ENCODE peak calls at places on chromosome 18, in eight cellular contexts. F is epithelial cell of prostate, U is A549, B is NCI-H1417, Z is putamen, X is T-helper 1 cell, I is NCI-H446, C is GM12865. P is an unnamed sample.

GRCh38 chr18:36633961-36634412 is 194.8 kb downstream of the TPGS2 start:
- DNase-seq in B (peak), X (no peak), U (no peak), C (peak), F (no peak), I (no peak), Z (no peak), P (no peak)

GRCh38 chr18:54296017-54296416 is 26.7 kb downstream of the POLI start:
- DNase-seq in X (no peak), F (no peak), U (no peak), B (no peak), C (no peak), Z (no peak), I (no peak), P (peak)

GRCh38 chr18:72541871-72542690 is 2.1 kb downstream of the CBLN2 start:
- DNase-seq in I (no peak), C (no peak), X (no peak), B (peak), F (no peak), Z (no peak), U (no peak), P (no peak)

GRCh38 chr18:76557026-76557575 is 62.1 kb upstream of the ZNF516 start:
- DNase-seq in Z (no peak), B (no peak), I (no peak), U (no peak), F (no peak), C (no peak), X (no peak), P (no peak)

GRCh38 chr18:23337599-23338444 is 115.3 kb upstream of the RIOK3 start:
- DNase-seq in I (peak), U (peak), Z (no peak), F (no peak), X (no peak), C (no peak), B (peak), P (no peak)

GRCh38 chr18:24388975-24389374 is 8.6 kb downstream of the OSBPL1A start:
- DNase-seq in C (no peak), F (no peak), X (no peak), B (no peak), Z (no peak), I (no peak), U (no peak), P (no peak)

GRCh38 chr18:8828798-8829197 is 123.4 kb downstream of the MTCL1 start:
- DNase-seq in B (no peak), I (no peak), C (no peak), U (no peak), Z (no peak), X (no peak), F (no peak), P (no peak)

GRCh38 chr18:35580748-35581534 is 599 bp upstream of the GALNT1 start:
- DNase-seq in I (peak), Z (peak), U (peak), X (peak), B (peak), F (no peak), C (peak), P (peak)

GRCh38 chr18:48695671-48696070 is 156.8 kb downstream of the CTIF start:
- DNase-seq in C (no peak), X (no peak), B (no peak), I (no peak), F (no peak), U (no peak), Z (no peak), P (no peak)

GRCh38 chr18:9987931-9988330 is 74.1 kb downstream of the VAPA start:
- DNase-seq in Z (no peak), U (no peak), B (peak), X (no peak), C (no peak), I (no peak), F (no peak), P (no peak)

GRCh38 chr18:51098513-51098912 is 68.5 kb downstream of the SMAD4 start:
- DNase-seq in F (no peak), Z (no peak), X (no peak), U (no peak), C (no peak), B (no peak), I (no peak), P (no peak)

GRCh38 chr18:58348947-58349346 is 279.9 kb downstream of the ALPK2 start:
- DNase-seq in Z (no peak), X (no peak), F (no peak), B (peak), C (no peak), U (no peak), I (no peak), P (no peak)

GRCh38 chr18:78983530-78983929 is 3.9 kb downstream of the SALL3 start:
- DNase-seq in B (no peak), F (no peak), Z (no peak), X (no peak), I (no peak), U (no peak), C (no peak), P (no peak)

GRCh38 chr18:77098033-77098432 is 34.5 kb downstream of the MBP start:
- DNase-seq in I (no peak), Z (no peak), B (no peak), C (peak), X (no peak), U (no peak), F (no peak), P (no peak)

GRCh38 chr18:79735071-79735980 is 55.7 kb downstream of the CTDP1 start:
- DNase-seq in U (no peak), X (no peak), Z (no peak), C (no peak), I (no peak), F (no peak), B (no peak), P (no peak)

GRCh38 chr18:62632788-62633455 is 82.4 kb upstream of the PHLPP1 start:
- DNase-seq in C (no peak), U (no peak), Z (no peak), I (no peak), F (no peak), X (no peak), B (peak), P (no peak)

GRCh38 chr18:59629894-59630293 is 67.3 kb downstream of the CCBE1 start:
- DNase-seq in X (no peak), B (no peak), F (no peak), C (no peak), U (no peak), Z (no peak), I (no peak), P (no peak)

GRCh38 chr18:58213931-58214431 is 170.0 kb downstream of the NEDD4L start:
- DNase-seq in Z (no peak), U (no peak), X (no peak), F (no peak), I (no peak), B (no peak), C (no peak), P (peak)